ENCODE peak calls at places on chromosomes 13 and 19, in seven cellular contexts. A is HFF-Myc, I is SK-N-SH, J is fibroblast of mammary gland, D is left ventricle myocardium inferior, P is cardiac fibroblast, B is NB4. Y is an unnamed sample.

GRCh38 chr19:23273022-23273593 is 22.9 kb upstream of the ZNF724 start:
- DNase-seq in A (no peak), I (peak; percentile 26), J (no peak), D (no peak), P (no peak), B (peak; percentile 33), Y (no peak)

GRCh38 chr13:64684108-64684507 is 2546.0 kb downstream of the PCDH9 start:
- DNase-seq in A (no peak), I (no peak), J (no peak), D (no peak), P (no peak), B (no peak), Y (no peak)

GRCh38 chr19:28021316-28022185 is 1191.4 kb downstream of the UQCRFS1 start:
- DNase-seq in A (no peak), I (no peak), J (no peak), D (no peak), P (no peak), B (no peak), Y (peak; percentile 52)

GRCh38 chr13:44306401-44307192 is 67.0 kb upstream of the SERP2 start:
- DNase-seq in A (peak; percentile 83), I (no peak), J (peak; percentile 100), D (peak; percentile 43), P (peak; percentile 97), B (no peak), Y (peak; percentile 95)

GRCh38 chr19:42271861-42272534 is 2.9 kb downstream of the CIC start:
- DNase-seq in A (no peak), I (no peak), J (no peak), D (no peak), P (no peak), B (no peak), Y (no peak)

GRCh38 chr19:14006766-14007562 is 844 bp upstream of the RFX1 start:
- DNase-seq in A (no peak), I (peak; percentile 93), J (no peak), D (peak; percentile 87), P (no peak), B (no peak), Y (no peak)

GRCh38 chr13:44280461-44280860 is 93.2 kb upstream of the SERP2 start:
- DNase-seq in A (no peak), I (no peak), J (peak; percentile 48), D (no peak), P (no peak), B (no peak), Y (no peak)

GRCh38 chr13:41900918-41901317 is 60.0 kb downstream of the VWA8 start:
- DNase-seq in A (no peak), I (no peak), J (peak; percentile 25), D (no peak), P (no peak), B (no peak), Y (no peak)

GRCh38 chr13:23599083-23599925 is 29.1 kb downstream of the TNFRSF19 start:
- DNase-seq in A (no peak), I (no peak), J (no peak), D (no peak), P (no peak), B (no peak), Y (no peak)

GRCh38 chr13:41995946-41996345 is 35.0 kb upstream of the VWA8 start:
- DNase-seq in A (no peak), I (no peak), J (peak; percentile 61), D (no peak), P (peak; percentile 47), B (peak; percentile 86), Y (no peak)

GRCh38 chr19:643736-644135 is 4.1 kb downstream of the FGF22 start:
- DNase-seq in A (no peak), I (no peak), J (no peak), D (no peak), P (no peak), B (no peak), Y (no peak)
- H3K4me3 ChIP-seq in A (no peak overlapping the region), I (no peak overlapping the region), J (no peak overlapping the region), D (no peak overlapping the region), P (no peak overlapping the region), B (no peak overlapping the region), Y (no peak overlapping the region)

DNA sequence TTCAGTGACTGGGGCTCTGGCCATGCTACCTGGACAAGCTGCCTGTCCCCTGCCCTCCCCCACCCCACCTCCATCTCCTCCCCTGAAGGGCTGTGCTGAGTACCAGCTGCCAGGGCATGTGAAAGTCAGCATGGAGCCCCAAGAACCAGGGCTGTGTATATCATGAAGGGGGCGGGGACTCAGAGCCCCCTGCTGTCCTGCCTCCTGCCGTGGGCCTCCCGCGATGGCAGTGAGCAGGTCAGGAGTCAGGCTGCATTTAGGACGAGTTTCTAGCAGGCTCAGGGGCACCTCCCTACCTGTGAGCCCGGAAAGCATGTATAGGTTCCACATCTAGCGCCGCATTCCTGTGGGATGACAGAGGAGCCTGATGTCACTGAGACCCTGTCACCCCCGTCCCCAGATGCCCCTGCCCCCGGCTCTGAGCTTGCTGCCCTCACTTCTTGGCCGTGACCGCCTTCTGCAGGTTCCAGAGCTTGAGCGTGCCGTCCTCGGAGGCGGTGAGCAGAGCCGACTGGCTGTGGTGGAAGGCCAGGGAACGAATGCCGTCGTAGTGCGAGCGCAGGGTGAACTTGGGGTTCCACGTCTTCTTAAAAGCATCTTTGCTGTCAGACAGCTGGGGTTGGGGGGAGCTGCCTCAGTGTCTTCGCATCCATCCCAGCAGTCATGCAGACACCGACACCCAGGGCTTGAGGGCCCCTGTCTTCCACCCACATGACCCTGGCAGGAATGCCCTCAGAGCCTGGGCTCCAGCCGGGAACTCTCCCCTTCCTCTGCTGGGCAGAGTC is 8.3 kb upstream of the PRKD2 start:
- DNase-seq in A (no peak), I (no peak), J (no peak), D (no peak), P (no peak), B (no peak), Y (no peak)
- H3K4me3 ChIP-seq in A (no peak overlapping the region), I (no peak overlapping the region), J (no peak overlapping the region), D (no peak overlapping the region), P (no peak overlapping the region), B (no peak overlapping the region), Y (no peak overlapping the region)

DNA sequence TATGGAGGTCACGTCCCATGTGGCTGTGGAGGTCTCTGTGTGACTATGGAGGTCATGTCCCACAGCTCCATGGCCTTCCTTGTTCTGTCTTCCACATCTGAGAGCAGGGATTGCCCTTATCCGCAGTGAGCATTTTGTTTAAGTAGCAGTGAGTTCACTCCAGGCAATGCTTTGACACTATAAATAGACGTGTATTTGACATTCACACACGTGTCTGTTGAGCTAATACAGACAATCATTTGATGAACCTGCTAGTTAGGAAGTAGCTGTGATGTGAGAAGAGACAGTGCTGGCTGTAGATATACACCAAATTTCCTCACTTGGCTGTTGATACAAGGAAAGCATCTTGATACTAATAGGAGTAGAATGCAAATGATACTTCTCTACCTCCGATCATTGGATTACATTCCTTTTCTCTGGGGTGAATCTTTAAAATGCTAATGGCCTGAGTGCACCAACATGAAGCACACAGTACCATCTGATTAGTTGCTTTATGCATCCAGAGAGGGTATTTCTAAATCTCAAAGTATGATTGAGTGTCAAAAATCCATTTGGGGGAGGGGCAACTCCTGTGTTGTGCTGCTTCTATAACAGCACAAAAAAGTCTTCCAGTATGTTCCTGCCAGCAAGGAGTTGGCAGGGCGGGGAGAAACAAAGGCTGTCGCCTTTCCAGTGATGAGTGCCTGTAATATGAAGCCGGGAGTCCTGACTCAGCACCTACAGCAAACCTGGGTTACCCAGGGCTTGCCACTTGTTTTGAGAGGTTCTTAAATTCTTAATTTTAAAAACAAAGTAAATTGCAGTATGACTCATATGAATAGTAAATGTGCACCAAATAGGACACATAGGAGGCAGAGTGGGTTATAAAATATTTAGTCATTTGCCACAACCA is 7.0 kb downstream of the CUL4A start:
- DNase-seq in A (no peak), I (no peak), J (peak; percentile 81), D (peak; percentile 47), P (peak; percentile 71), B (no peak), Y (no peak)
- H3K4me3 ChIP-seq in A (no peak overlapping the region), I (no peak overlapping the region), J (no peak overlapping the region), D (peak overlapping the region; percentile 14), P (no peak overlapping the region), B (no peak overlapping the region), Y (no peak overlapping the region)

DNA sequence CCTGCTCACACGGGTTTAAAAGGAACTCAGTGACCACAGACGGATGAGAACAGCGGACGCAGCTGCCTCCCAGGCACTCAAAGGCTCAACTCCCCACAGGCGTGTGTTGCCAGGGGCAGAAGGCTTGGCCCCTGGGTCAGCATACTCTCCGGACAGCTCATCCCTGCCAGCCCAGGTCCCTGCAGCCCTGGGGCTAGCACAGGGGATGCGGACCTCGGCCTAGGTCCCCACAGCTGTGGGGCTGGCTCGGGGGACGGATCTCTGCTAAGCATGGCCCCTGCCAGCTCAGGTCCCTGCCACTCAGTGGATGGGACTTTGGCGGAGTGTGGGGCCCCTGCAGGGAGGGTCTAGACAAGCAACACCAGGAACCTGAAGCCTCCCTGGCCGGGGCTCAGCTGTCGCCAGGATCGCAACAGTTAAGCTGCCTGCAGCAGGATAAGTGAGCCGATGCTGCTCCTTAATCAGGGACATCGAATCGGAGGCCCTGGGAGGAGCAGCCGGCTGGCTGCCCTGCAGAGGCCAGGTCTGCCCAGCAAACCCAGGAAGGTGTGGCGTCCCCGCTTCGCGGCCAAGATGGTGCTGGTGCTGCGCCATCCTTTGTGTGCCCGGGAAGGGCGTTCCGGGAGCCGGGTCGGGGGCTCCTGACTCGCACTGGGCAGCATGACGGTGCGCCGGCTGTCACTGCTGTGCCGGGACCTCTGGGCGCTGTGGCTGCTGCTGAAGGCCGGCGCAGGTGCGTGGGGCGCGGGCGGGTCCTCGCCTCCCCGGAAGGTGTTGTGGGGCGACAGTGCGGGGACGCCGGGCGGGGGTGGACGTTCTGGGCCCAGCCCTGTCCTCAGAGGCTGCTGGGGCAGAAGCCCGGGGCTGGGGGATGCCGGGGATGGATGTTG is 32.5 kb downstream of the MCF2L start:
- DNase-seq in A (no peak), I (peak; percentile 95), J (no peak), D (no peak), P (peak; percentile 17), B (no peak), Y (no peak)
- H3K4me3 ChIP-seq in A (no peak overlapping the region), I (peak overlapping the region; percentile 52), J (no peak overlapping the region), D (peak overlapping the region; percentile 60), P (no peak overlapping the region), B (no peak overlapping the region), Y (peak overlapping the region; percentile 30)

DNA sequence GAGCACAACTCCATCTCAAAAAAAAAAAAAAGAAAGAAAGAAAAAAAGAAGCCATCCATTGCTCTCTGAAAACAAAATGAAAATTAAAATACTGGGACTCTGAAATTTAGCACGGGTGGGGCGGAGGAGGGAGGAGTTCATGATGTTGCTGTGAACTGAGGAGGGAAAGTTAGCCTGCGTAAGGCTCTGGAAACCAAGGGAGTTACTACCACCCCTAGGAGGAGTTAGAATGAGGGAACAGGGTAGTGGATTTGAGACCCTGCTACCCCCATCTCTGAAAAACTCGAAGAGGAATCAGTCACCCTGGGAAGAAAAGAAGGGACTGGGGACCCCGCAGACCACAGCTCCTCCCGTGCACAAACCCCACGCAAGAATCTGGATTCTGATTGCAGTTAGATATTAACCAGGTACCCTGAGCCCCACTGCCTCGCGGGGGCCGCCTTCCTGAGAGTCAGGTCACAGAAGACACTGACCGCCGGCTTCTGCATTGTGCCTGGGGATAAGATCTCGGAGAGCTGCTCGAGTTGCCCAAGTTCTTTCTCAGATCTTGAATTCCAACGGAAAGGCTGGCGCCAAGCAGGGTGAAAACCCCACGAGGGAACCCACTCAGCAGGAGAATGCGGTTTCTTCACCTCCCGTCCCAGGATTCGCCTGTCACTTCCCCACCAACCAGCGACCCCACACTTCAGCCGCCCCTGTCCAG is 941 bp downstream of the ZNF442 start:
- DNase-seq in A (no peak), I (peak; percentile 54), J (peak; percentile 7), D (peak; percentile 15), P (peak; percentile 26), B (peak; percentile 13), Y (no peak)
- H3K4me3 ChIP-seq in A (peak overlapping the region; percentile 46), I (peak overlapping the region; percentile 83), J (peak overlapping the region; percentile 73), D (peak overlapping the region; percentile 97), P (peak overlapping the region; percentile 85), B (peak overlapping the region; percentile 57), Y (peak overlapping the region; percentile 83)

Y was measured in vagina.